ENCODE peak calls at places on chromosomes 13 and 19, in four cellular contexts. One of them, this sample, is unnamed.

GRCh38 chr13:103803349-103803748 is 737.1 kb upstream of the SLC10A2 start:
- DNase-seq in MCF 10A: no peak
- DNase-seq in left kidney: peak
- DNase-seq in heart left ventricle: no peak
- DNase-seq in this sample: no peak

GRCh38 chr13:44734204-44734707 is 158.1 kb upstream of the TSC22D1 start:
- DNase-seq in heart left ventricle: peak
- DNase-seq in MCF 10A: peak
- DNase-seq in left kidney: no peak
- DNase-seq in this sample: no peak

GRCh38 chr13:76048126-76048525 is 412.0 kb downstream of the LMO7 start:
- DNase-seq in heart left ventricle: no peak
- DNase-seq in left kidney: no peak
- DNase-seq in MCF 10A: no peak
- DNase-seq in this sample: no peak

GRCh38 chr13:73901324-73902068 is 232.7 kb downstream of the KLF12 start:
- DNase-seq in heart left ventricle: no peak
- DNase-seq in MCF 10A: no peak
- DNase-seq in left kidney: no peak
- DNase-seq in this sample: no peak

GRCh38 chr13:21967871-21968270 is 297.0 kb downstream of the FGF9 start:
- DNase-seq in MCF 10A: no peak
- DNase-seq in left kidney: no peak
- DNase-seq in heart left ventricle: no peak
- DNase-seq in this sample: no peak

GRCh38 chr19:53037101-53038097 is 7.1 kb upstream of the ERVV-2 start:
- DNase-seq in left kidney: peak
- DNase-seq in heart left ventricle: peak
- DNase-seq in MCF 10A: no peak
- DNase-seq in this sample: no peak

GRCh38 chr13:47826481-47826880 is 174.6 kb downstream of the SUCLA2 start:
- DNase-seq in heart left ventricle: no peak
- DNase-seq in left kidney: no peak
- DNase-seq in MCF 10A: no peak
- DNase-seq in this sample: no peak

GRCh38 chr19:6710273-6711077 is 10.0 kb downstream of the C3 start:
- DNase-seq in heart left ventricle: no peak
- DNase-seq in MCF 10A: no peak
- DNase-seq in left kidney: peak
- DNase-seq in this sample: no peak

GRCh38 chr13:92297971-92298942 is 899.8 kb downstream of the GPC5 start:
- DNase-seq in heart left ventricle: no peak
- DNase-seq in MCF 10A: no peak
- DNase-seq in left kidney: peak
- DNase-seq in this sample: no peak

GRCh38 chr19:4713384-4713951 is 10.2 kb downstream of the DPP9 start:
- DNase-seq in heart left ventricle: peak
- DNase-seq in left kidney: no peak
- DNase-seq in MCF 10A: peak
- DNase-seq in this sample: no peak

GRCh38 chr19:1045247-1045603 is 5.3 kb downstream of the ABCA7 start:
- DNase-seq in heart left ventricle: no peak
- DNase-seq in MCF 10A: peak
- DNase-seq in left kidney: peak
- DNase-seq in this sample: peak

GRCh38 chr19:1133471-1133929 is 29.7 kb downstream of the GPX4 start:
- DNase-seq in left kidney: no peak
- DNase-seq in heart left ventricle: no peak
- DNase-seq in MCF 10A: no peak
- DNase-seq in this sample: peak

GRCh38 chr19:47430041-47430802 is 10.9 kb upstream of the MEIS3 start:
- DNase-seq in MCF 10A: no peak
- DNase-seq in heart left ventricle: no peak
- DNase-seq in left kidney: peak
- DNase-seq in this sample: no peak

GRCh38 chr19:35990771-35991730 is 3.9 kb upstream of the SDHAF1 start:
- DNase-seq in heart left ventricle: no peak
- DNase-seq in MCF 10A: no peak
- DNase-seq in left kidney: no peak
- DNase-seq in this sample: no peak

GRCh38 chr13:101535192-101535746 is 82.8 kb downstream of the ITGBL1 start:
- DNase-seq in MCF 10A: no peak
- DNase-seq in left kidney: no peak
- DNase-seq in heart left ventricle: no peak
- DNase-seq in this sample: no peak

GRCh38 chr19:51387924-51388389 is at the start of gene LIM2:
- DNase-seq in heart left ventricle: no peak
- DNase-seq in MCF 10A: no peak
- DNase-seq in left kidney: peak
- DNase-seq in this sample: no peak

GRCh38 chr13:93420887-93421286 is 194.3 kb downstream of the GPC6 start:
- DNase-seq in heart left ventricle: no peak
- DNase-seq in MCF 10A: no peak
- DNase-seq in left kidney: peak
- DNase-seq in this sample: no peak

GRCh38 chr19:18292810-18293641 is 11.6 kb upstream of the JUND start:
- DNase-seq in heart left ventricle: peak
- DNase-seq in MCF 10A: peak
- DNase-seq in left kidney: peak
- DNase-seq in this sample: no peak

GRCh38 chr19:19062454-19063182 is 1.2 kb upstream of the SLC25A42 start:
- DNase-seq in left kidney: peak
- DNase-seq in heart left ventricle: no peak
- DNase-seq in MCF 10A: peak
- DNase-seq in this sample: no peak

GRCh38 chr19:15307169-15307568 is 25.2 kb downstream of the BRD4 start:
- DNase-seq in heart left ventricle: no peak
- DNase-seq in MCF 10A: no peak
- DNase-seq in left kidney: no peak
- DNase-seq in this sample: no peak

GRCh38 chr19:49214701-49215100 is 57.1 kb downstream of the TRPM4 start:
- DNase-seq in left kidney: no peak
- DNase-seq in MCF 10A: no peak
- DNase-seq in heart left ventricle: no peak
- DNase-seq in this sample: no peak

GRCh38 chr13:104855581-104855980 is 1679.9 kb downstream of the EFNB2 start:
- DNase-seq in MCF 10A: no peak
- DNase-seq in heart left ventricle: no peak
- DNase-seq in left kidney: no peak
- DNase-seq in this sample: no peak

GRCh38 chr19:49528211-49528771 is 488 bp downstream of the RCN3 start:
- DNase-seq in heart left ventricle: peak
- DNase-seq in left kidney: no peak
- DNase-seq in MCF 10A: no peak
- DNase-seq in this sample: no peak

GRCh38 chr13:105255472-105255871 is 1280.0 kb downstream of the EFNB2 start:
- DNase-seq in heart left ventricle: no peak
- DNase-seq in MCF 10A: no peak
- DNase-seq in left kidney: no peak
- DNase-seq in this sample: no peak

GRCh38 chr19:2912306-2912705 is 11.6 kb downstream of the ZNF57 start:
- DNase-seq in left kidney: no peak
- DNase-seq in MCF 10A: no peak
- DNase-seq in heart left ventricle: no peak
- DNase-seq in this sample: no peak

GRCh38 chr13:26968431-26969335 is 202.9 kb downstream of the USP12 start:
- DNase-seq in left kidney: peak
- DNase-seq in MCF 10A: no peak
- DNase-seq in heart left ventricle: no peak
- DNase-seq in this sample: no peak

GRCh38 chr19:18119243-18120105 is 21.9 kb downstream of the MAST3 start:
- DNase-seq in heart left ventricle: no peak
- DNase-seq in MCF 10A: no peak
- DNase-seq in left kidney: peak
- DNase-seq in this sample: peak

GRCh38 chr19:48656840-48657474 is 11.0 kb upstream of the CA11 start:
- DNase-seq in heart left ventricle: no peak
- DNase-seq in left kidney: peak
- DNase-seq in MCF 10A: peak
- DNase-seq in this sample: no peak

GRCh38 chr19:38816131-38816750 is 3.5 kb upstream of the LGALS4 start:
- DNase-seq in left kidney: no peak
- DNase-seq in MCF 10A: no peak
- DNase-seq in heart left ventricle: no peak
- DNase-seq in this sample: no peak

GRCh38 chr13:40963927-40964326 is 55.2 kb downstream of the ELF1 start:
- DNase-seq in heart left ventricle: no peak
- DNase-seq in left kidney: no peak
- DNase-seq in MCF 10A: peak
- DNase-seq in this sample: no peak

This sample was measured in T-helper 17 cell.